ENCODE peak calls at places on chromosomes 16 and 17, in nine cellular contexts. X is GM23338; G is CD8-positive, alpha-beta T cell; Q is heart right ventricle; N is thoracic aorta; C is mucosa of descending colon; H is sigmoid colon; B is tibial artery; R is bronchial epithelial cell. L is an unnamed sample.

GRCh38 chr17:38418069-38418692 is 10.1 kb upstream of the ARHGAP23 start:
- DNase-seq in B (no peak), X (no peak), G (no peak), R (no peak), N (no peak), H (no peak), C (no peak), Q (no peak), L (no peak)

GRCh38 chr16:74562117-74562516 is 44.8 kb downstream of the GLG1 start:
- DNase-seq in N (no peak), Q (no peak), G (no peak), B (no peak), X (no peak), H (no peak), C (no peak), R (no peak), L (no peak)

GRCh38 chr17:16215002-16215272 is 397 bp downstream of the NCOR1 start:
- DNase-seq in B (peak; percentile 74), N (no peak), X (peak; percentile 69), C (peak; percentile 76), Q (peak; percentile 24), H (no peak), G (peak; percentile 32), R (peak; percentile 32), L (peak; percentile 78)

GRCh38 chr16:35730251-35730650 is 2270.8 kb downstream of the TP53TG3F start:
- DNase-seq in N (no peak), R (no peak), Q (no peak), B (no peak), X (no peak), G (no peak), H (no peak), C (no peak), L (no peak)

GRCh38 chr16:53433930-53434435 is 288 bp upstream of the RBL2 start:
- DNase-seq in G (peak; percentile 82), H (no peak), Q (peak; percentile 87), X (no peak), R (peak; percentile 53), C (no peak), B (no peak), N (no peak), L (no peak)

GRCh38 chr16:52050418-52050817 is 496.5 kb downstream of the TOX3 start:
- DNase-seq in N (no peak), H (no peak), C (no peak), X (no peak), B (no peak), R (peak; percentile 89), G (no peak), Q (no peak), L (no peak)

GRCh38 chr16:53817812-53818211 is 113.9 kb downstream of the FTO start:
- DNase-seq in R (no peak), N (no peak), Q (no peak), G (no peak), C (no peak), H (no peak), B (no peak), X (no peak), L (no peak)

GRCh38 chr16:67150058-67150832 is 553 bp downstream of the B3GNT9 start:
- DNase-seq in G (no peak), X (peak; percentile 83), N (no peak), H (peak; percentile 78), C (peak; percentile 69), B (no peak), Q (no peak), R (peak; percentile 15), L (no peak)

GRCh38 chr16:88619859-88620655 is 18.3 kb upstream of the IL17C start:
- DNase-seq in G (peak; percentile 94), B (no peak), H (no peak), C (no peak), X (no peak), Q (no peak), N (no peak), R (no peak), L (no peak)

GRCh38 chr17:72920513-72920912 is 172.0 kb downstream of the SLC39A11 start:
- DNase-seq in H (no peak), G (no peak), N (no peak), C (no peak), B (no peak), Q (no peak), X (no peak), R (no peak), L (no peak)

GRCh38 chr16:84404936-84405640 is 36.8 kb downstream of the ATP2C2 start:
- DNase-seq in Q (no peak), R (no peak), G (no peak), C (no peak), N (no peak), B (no peak), H (no peak), X (no peak), L (no peak)

GRCh38 chr17:28406478-28406824 is 439 bp upstream of the SLC46A1 start:
- DNase-seq in C (no peak), Q (no peak), B (no peak), R (peak; percentile 40), H (no peak), N (no peak), X (peak; percentile 51), G (no peak), L (no peak)

GRCh38 chr16:48452991-48453760 is 68.0 kb upstream of the SIAH1 start:
- DNase-seq in Q (peak; percentile 41), H (no peak), R (no peak), G (no peak), X (no peak), N (no peak), C (no peak), B (no peak), L (no peak)

GRCh38 chr17:21298056-21298982 is 13.8 kb downstream of the MAP2K3 start:
- DNase-seq in Q (no peak), G (no peak), N (no peak), H (no peak), R (no peak), X (no peak), B (no peak), C (no peak), L (no peak)

GRCh38 chr16:82370282-82370681 is 200.3 kb upstream of the MPHOSPH6 start:
- DNase-seq in N (no peak), Q (no peak), C (no peak), R (no peak), H (no peak), B (no peak), G (no peak), X (no peak), L (no peak)

GRCh38 chr17:78838574-78839005 is 2.0 kb downstream of the USP36 start:
- DNase-seq in C (no peak), R (no peak), B (no peak), G (no peak), X (no peak), N (no peak), H (no peak), Q (no peak), L (no peak)
- H3K4me3 ChIP-seq in C (no peak overlapping the region), R (no peak overlapping the region), B (peak overlapping the region; percentile 92), G (peak overlapping the region; percentile 62), X (peak overlapping the region; percentile 97), N (peak overlapping the region; percentile 96), H (no peak overlapping the region), Q (no peak overlapping the region), L (peak overlapping the region; percentile 25)

DNA sequence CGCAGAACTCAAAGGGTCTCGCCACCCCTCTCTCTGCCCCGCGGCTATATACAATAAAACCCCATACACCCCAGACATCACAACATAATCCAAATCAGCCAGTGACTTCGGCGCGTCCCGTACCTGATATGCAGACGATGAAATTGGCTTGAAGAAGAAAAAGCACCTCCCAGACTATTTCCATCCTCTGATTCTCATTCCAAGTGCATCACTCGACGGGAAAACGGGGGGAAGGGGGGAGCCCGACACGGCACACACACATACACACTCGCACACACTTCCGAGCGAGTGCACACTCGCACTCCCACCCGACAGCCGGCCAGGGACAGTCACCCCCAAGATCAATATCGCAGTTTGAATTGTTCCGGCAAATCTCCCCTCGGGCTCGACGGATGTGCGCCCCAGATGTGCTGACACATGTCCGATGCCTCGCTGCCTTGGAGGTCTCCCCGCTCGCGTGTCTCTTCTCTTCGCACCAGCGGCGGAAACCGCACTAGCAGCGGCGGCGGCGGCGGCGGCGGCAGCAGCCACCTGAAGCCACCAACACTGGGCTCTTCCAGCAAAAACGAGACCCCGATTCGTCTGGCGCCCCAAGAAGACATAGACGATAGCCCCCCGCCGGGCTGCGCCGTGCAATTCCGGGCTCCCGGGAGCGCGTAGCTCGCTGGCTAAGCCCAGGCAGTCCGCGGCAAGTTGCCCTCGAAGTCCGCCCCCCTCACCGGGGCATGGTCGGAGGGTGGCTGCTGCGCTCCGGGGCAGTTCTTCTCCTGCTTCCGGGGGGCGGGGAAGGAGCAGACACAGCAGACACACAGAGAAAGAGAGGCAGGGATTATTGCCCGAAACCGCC is 688 bp downstream of the CA10 start:
- DNase-seq in B (no peak), G (no peak), N (no peak), H (no peak), X (peak; percentile 60), R (no peak), C (peak; percentile 36), Q (no peak), L (no peak)
- H3K36me3 ChIP-seq in B (no peaks in the 10 kb centered on the region), G (no peaks in the 10 kb centered on the region), N (no peaks in the 10 kb centered on the region), H (no peaks in the 10 kb centered on the region), X (no peaks in the 10 kb centered on the region), R (no peaks in the 10 kb centered on the region), C (no peaks in the 10 kb centered on the region), Q (no peaks in the 10 kb centered on the region), L (no peaks in the 10 kb centered on the region)

DNA sequence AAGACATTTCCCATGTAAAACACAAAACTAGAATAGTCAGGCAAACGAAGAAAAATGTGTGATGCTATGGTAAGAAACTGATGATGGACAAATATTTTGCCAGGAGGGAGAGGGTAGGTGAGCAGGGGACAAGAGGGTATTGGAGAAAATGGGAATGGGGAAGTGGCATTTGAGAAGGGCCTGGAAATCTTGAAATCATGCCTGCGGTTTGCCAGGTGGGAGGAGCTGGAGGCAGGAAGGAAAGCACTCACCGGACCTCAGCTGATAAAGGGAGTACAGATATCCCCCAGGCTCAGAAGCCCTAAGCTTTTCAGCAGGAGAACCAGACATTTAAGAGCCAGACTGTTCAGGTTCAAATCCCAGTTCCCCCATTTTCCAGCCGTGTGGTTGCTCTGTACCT is 103.6 kb downstream of the GSG1L start:
- DNase-seq in X (no peak), G (no peak), B (no peak), N (no peak), C (no peak), H (peak; percentile 13), R (no peak), Q (no peak), L (no peak)
- TF ChIP-seq CTCF in X (no peak), G (no peak), B (no peak), N (no peak), C (no peak), H (no peak), R (no peak), Q (no peak), L (no peak)

GRCh38 chr16:11799509-11800384 is 2.7 kb upstream of the ZC3H7A start:
- DNase-seq in B (peak; percentile 43), X (no peak), H (no peak), Q (no peak), N (no peak), C (no peak), G (peak; percentile 46), R (no peak), L (no peak)
- H3K4me3 ChIP-seq in B (no peak overlapping the region), X (no peak overlapping the region), H (no peak overlapping the region), Q (no peak overlapping the region), N (no peak overlapping the region), C (no peak overlapping the region), G (no peak overlapping the region), R (no peak overlapping the region), L (peak overlapping the region; percentile 46)

GRCh38 chr16:4684763-4685162 is 8.6 kb upstream of the NUDT16L1 start:
- DNase-seq in B (no peak), Q (no peak), C (peak; percentile 46), X (no peak), N (no peak), R (peak; percentile 33), H (peak; percentile 62), G (no peak), L (no peak)
- H3K36me3 ChIP-seq in B (peaks cover 99% of the 10 kb centered on the region), Q (peaks cover 12% of the 10 kb centered on the region), C (no peaks in the 10 kb centered on the region), X (no peaks in the 10 kb centered on the region), N (peaks cover 43% of the 10 kb centered on the region), R (peaks cover 22% of the 10 kb centered on the region), H (peaks cover 94% of the 10 kb centered on the region), G (peaks cover 23% of the 10 kb centered on the region), L (peaks cover 46% of the 10 kb centered on the region)

GRCh38 chr16:25014500-25015147 is 545 bp downstream of the ARHGAP17 start:
- DNase-seq in Q (peak; percentile 61), X (peak; percentile 70), C (peak; percentile 75), R (peak; percentile 37), G (peak; percentile 27), N (no peak), H (peak; percentile 77), B (peak; percentile 79), L (no peak)
- TF ChIP-seq CTCF in Q (no peak), X (no peak), C (no peak), R (no peak), G (no peak), N (peak; percentile 16), H (no peak), B (no peak), L (no peak)

L was measured in GM06990.